ENCODE peak calls at places on chromosome 11, in eight cellular contexts. T is MV-4-11; I is NCI-H526; J is activated T-helper 1 cell treated with anti-CD3 and anti-CD28 coated beads, Interleukin-12 subunit alpha, Interleukin-12 subunit beta, Interleukin-2, Interleukin-4 antibody, amounts not matched to agents 30 ng/mL and 10 ng/mL and 1 ng/mL, durations not matched to agents 14 hours and 24 hours and 36 hours; S is stimulated activated naive CD8-positive, alpha-beta T cell treated with anti-CD3 and anti-CD28 coated beads, Interleukin-15, Interleukin-2, amounts not matched to agents 100 U/mL and 50 U/mL, for 24 hours; Z is T-helper 2 cell; F is LHCN-M2; U is stimulated activated CD8-positive, alpha-beta memory T cell treated with anti-CD3 and anti-CD28 coated beads, Interleukin-4, amount 100 ng/mL, for 1 hour. P is an unnamed sample.

GRCh38 chr11:70851308-70851707 is 401.1 kb downstream of the SHANK2 start:
- DNase-seq in F (no peak), Z (no peak), U (no peak), J (no peak), S (no peak), T (no peak), I (no peak), P (no peak)

GRCh38 chr11:9380773-9381172 is 3.7 kb upstream of the IPO7 start:
- DNase-seq in T (no peak), U (no peak), F (no peak), I (no peak), S (no peak), J (no peak), Z (no peak), P (no peak)

GRCh38 chr11:114141863-114142590 is 82.5 kb downstream of the ZBTB16 start:
- DNase-seq in F (no peak), J (no peak), U (no peak), I (no peak), S (no peak), T (no peak), Z (no peak), P (no peak)

GRCh38 chr11:9362393-9362863 is 22.0 kb upstream of the IPO7 start:
- DNase-seq in F (no peak), S (no peak), U (no peak), I (no peak), Z (no peak), J (no peak), T (no peak), P (no peak)

GRCh38 chr11:101866619-101867491 is 48.0 kb upstream of the CEP126 start:
- DNase-seq in S (no peak), T (no peak), U (no peak), F (peak; percentile 83), I (no peak), Z (no peak), J (no peak), P (no peak)

GRCh38 chr11:58406774-58407173 is at the start of gene OR5B3:
- DNase-seq in T (no peak), J (no peak), U (no peak), S (no peak), I (no peak), F (no peak), Z (no peak), P (no peak)

GRCh38 chr11:44524751-44525171 is 40.7 kb upstream of the CD82 start:
- DNase-seq in U (no peak), F (no peak), Z (no peak), I (no peak), J (no peak), T (no peak), S (no peak), P (no peak)

GRCh38 chr11:62373464-62374110 is 36.3 kb downstream of the ASRGL1 start:
- DNase-seq in J (no peak), I (no peak), S (no peak), U (no peak), T (no peak), Z (no peak), F (no peak), P (no peak)

GRCh38 chr11:61973603-61974162 is 6.2 kb upstream of the FTH1 start:
- DNase-seq in Z (no peak), T (no peak), I (no peak), S (no peak), F (no peak), U (no peak), J (no peak), P (no peak)

GRCh38 chr11:7353100-7353499 is 101.4 kb downstream of the SYT9 start:
- DNase-seq in J (no peak), U (no peak), I (no peak), T (peak; percentile 46), F (no peak), S (peak; percentile 19), Z (peak; percentile 19), P (no peak)

GRCh38 chr11:113874096-113874919 is 1.1 kb downstream of the USP28 start:
- DNase-seq in Z (no peak), U (no peak), F (peak; percentile 20), I (peak; percentile 41), J (no peak), T (no peak), S (no peak), P (no peak)

GRCh38 chr11:124961972-124962609 is 8.1 kb downstream of the CCDC15 start:
- DNase-seq in I (peak; percentile 89), Z (peak; percentile 78), J (peak; percentile 27), U (no peak), T (peak; percentile 63), F (peak; percentile 83), S (no peak), P (no peak)

GRCh38 chr11:69614085-69614484 is 26.9 kb upstream of the CCND1 start:
- DNase-seq in U (no peak), T (no peak), Z (no peak), I (no peak), S (no peak), J (no peak), F (no peak), P (no peak)

GRCh38 chr11:124900464-124900863 is 2.8 kb upstream of the ROBO4 start:
- DNase-seq in U (no peak), J (no peak), F (peak; percentile 94), I (no peak), T (no peak), S (no peak), Z (no peak), P (peak; percentile 44)